ENCODE peak calls at places on chromosomes 13 and 19, in seven cellular contexts. Y is suprapubic skin, A is heart left ventricle, C is stomach, D is spleen, G is body of pancreas, X is sigmoid colon. M is an unnamed sample.

GRCh38 chr13:78786399-78786879 is 127.5 kb upstream of the OBI1 start:
- DNase-seq in Y (no peak), A (no peak), C (no peak), D (no peak), G (no peak), X (no peak), M (no peak)

GRCh38 chr19:1247747-1248453 is 483 bp upstream of the MIDN start:
- DNase-seq in Y (no peak), A (peak), C (peak), D (peak), G (peak), X (peak), M (no peak)

GRCh38 chr13:85896516-85897450 is 97.6 kb upstream of the SLITRK6 start:
- DNase-seq in Y (no peak), A (no peak), C (no peak), D (peak), G (no peak), X (no peak), M (no peak)

GRCh38 chr13:31824705-31825512 is 85.6 kb downstream of the RXFP2 start:
- DNase-seq in Y (no peak), A (no peak), C (no peak), D (no peak), G (no peak), X (no peak), M (peak)

GRCh38 chr19:35045667-35046300 is 4.3 kb downstream of the HPN start:
- DNase-seq in Y (no peak), A (peak), C (no peak), D (no peak), G (no peak), X (no peak), M (peak)

GRCh38 chr13:112067871-112068305 is 939 bp downstream of the SOX1 start:
- DNase-seq in Y (peak), A (no peak), C (no peak), D (peak), G (no peak), X (no peak), M (peak)

GRCh38 chr13:28658539-28658795 is 463 bp upstream of the POMP start:
- DNase-seq in Y (no peak), A (no peak), C (no peak), D (no peak), G (no peak), X (no peak), M (peak)

GRCh38 chr13:79866436-79866835 is 385.5 kb downstream of the NDFIP2 start:
- DNase-seq in Y (no peak), A (no peak), C (no peak), D (no peak), G (no peak), X (no peak), M (no peak)

GRCh38 chr19:2992958-2993357 is 15.6 kb downstream of the TLE6 start:
- DNase-seq in Y (no peak), A (no peak), C (no peak), D (no peak), G (no peak), X (no peak), M (no peak)

GRCh38 chr19:6744381-6745288 is 5.2 kb downstream of the TRIP10 start:
- DNase-seq in Y (peak), A (peak), C (peak), D (no peak), G (peak), X (peak), M (no peak)

GRCh38 chr19:33284756-33285155 is 17.6 kb downstream of the CEBPA start:
- DNase-seq in Y (no peak), A (no peak), C (no peak), D (no peak), G (no peak), X (no peak), M (no peak)

GRCh38 chr13:59413121-59413520 is 750.6 kb downstream of the DIAPH3 start:
- DNase-seq in Y (no peak), A (no peak), C (no peak), D (no peak), G (no peak), X (no peak), M (no peak)

GRCh38 chr19:1767464-1767933 is 14.2 kb downstream of the ONECUT3 start:
- DNase-seq in Y (no peak), A (no peak), C (peak), D (peak), G (peak), X (no peak), M (no peak)

GRCh38 chr19:48511321-48511731 is 309 bp downstream of the LMTK3 start:
- DNase-seq in Y (no peak), A (no peak), C (no peak), D (peak), G (no peak), X (no peak), M (no peak)

GRCh38 chr13:105670179-105671015 is 865.1 kb downstream of the EFNB2 start:
- DNase-seq in Y (no peak), A (no peak), C (no peak), D (no peak), G (no peak), X (no peak), M (no peak)

GRCh38 chr13:110246530-110246929 is 60.4 kb downstream of the COL4A1 start:
- DNase-seq in Y (no peak), A (no peak), C (no peak), D (no peak), G (no peak), X (no peak), M (no peak)

GRCh38 chr13:114063545-114064515 is 68.6 kb downstream of the RASA3 start:
- DNase-seq in Y (peak), A (peak), C (peak), D (peak), G (peak), X (peak), M (no peak)

GRCh38 chr19:5131866-5132561 is 163.1 kb downstream of the KDM4B start:
- DNase-seq in Y (no peak), A (no peak), C (no peak), D (peak), G (no peak), X (no peak), M (no peak)

GRCh38 chr19:20999731-21000352 is 20.6 kb upstream of the ZNF430 start:
- DNase-seq in Y (peak), A (peak), C (peak), D (peak), G (peak), X (peak), M (peak)

GRCh38 chr19:5801796-5802616 is 2.9 kb upstream of the NRTN start:
- DNase-seq in Y (no peak), A (no peak), C (no peak), D (no peak), G (no peak), X (peak), M (peak)

GRCh38 chr13:44380404-44381165 is 7.0 kb downstream of the SERP2 start:
- DNase-seq in Y (no peak), A (no peak), C (no peak), D (no peak), G (no peak), X (no peak), M (no peak)

GRCh38 chr13:33034897-33035296 is 18.7 kb downstream of the KL start:
- DNase-seq in Y (no peak), A (no peak), C (no peak), D (no peak), G (no peak), X (no peak), M (peak)

GRCh38 chr13:113904411-113904810 is 40.5 kb upstream of the GAS6 start:
- DNase-seq in Y (peak), A (no peak), C (peak), D (peak), G (peak), X (no peak), M (peak)

GRCh38 chr13:46844431-46844830 is 47.5 kb upstream of the ESD start:
- DNase-seq in Y (no peak), A (no peak), C (no peak), D (no peak), G (no peak), X (no peak), M (no peak)

GRCh38 chr19:55116232-55117062 is 990 bp downstream of the PPP1R12C start:
- DNase-seq in Y (no peak), A (peak), C (peak), D (peak), G (peak), X (peak), M (peak)
- TF ChIP-seq POLR2A in Y (no peak), A (no peak), C (no peak), D (no peak), G (no peak), X (peak), M (no peak)

DNA sequence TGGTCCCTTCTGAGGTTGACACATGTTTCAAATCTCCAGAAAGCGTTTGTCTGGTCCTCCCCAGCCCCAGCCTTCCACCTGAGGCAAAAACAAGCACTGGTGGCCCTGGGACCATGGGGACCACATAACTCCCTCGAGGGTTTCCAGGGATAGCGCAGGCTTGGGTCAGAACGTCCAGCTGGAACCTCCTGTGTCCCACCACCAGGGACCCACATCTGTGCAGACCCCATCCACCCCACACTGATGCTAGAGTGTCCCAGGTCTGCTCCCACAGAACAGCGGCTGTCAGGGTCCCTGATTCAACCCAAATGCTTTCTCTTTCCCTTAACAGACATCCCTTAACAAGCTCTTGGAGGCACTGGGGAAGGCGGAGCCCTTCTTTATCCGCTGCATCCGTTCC is 29.6 kb upstream of the USE1 start:
- DNase-seq in Y (no peak), A (no peak), C (no peak), D (no peak), G (no peak), X (no peak), M (no peak)
- TF ChIP-seq POLR2A in Y (no peak), A (no peak), C (no peak), D (no peak), G (no peak), X (no peak), M (no peak)

GRCh38 chr19:16111909-16112752 is 442 bp downstream of the RAB8A start:
- DNase-seq in Y (no peak), A (peak), C (no peak), D (no peak), G (no peak), X (peak), M (peak)
- TF ChIP-seq POLR2A in Y (no peak), A (peak), C (no peak), D (no peak), G (peak), X (peak), M (no peak)

GRCh38 chr19:4061178-4061682 is 5.5 kb downstream of the ZBTB7A start:
- DNase-seq in Y (peak), A (peak), C (peak), D (peak), G (peak), X (peak), M (no peak)
- TF ChIP-seq POLR2A in Y (no peak), A (no peak), C (no peak), D (no peak), G (no peak), X (no peak), M (no peak)

GRCh38 chr19:16076958-16077611 is 790 bp downstream of the TPM4 start:
- DNase-seq in Y (peak), A (peak), C (peak), D (peak), G (peak), X (peak), M (no peak)
- TF ChIP-seq POLR2A in Y (no peak), A (no peak), C (no peak), D (no peak), G (no peak), X (no peak), M (no peak)

DNA sequence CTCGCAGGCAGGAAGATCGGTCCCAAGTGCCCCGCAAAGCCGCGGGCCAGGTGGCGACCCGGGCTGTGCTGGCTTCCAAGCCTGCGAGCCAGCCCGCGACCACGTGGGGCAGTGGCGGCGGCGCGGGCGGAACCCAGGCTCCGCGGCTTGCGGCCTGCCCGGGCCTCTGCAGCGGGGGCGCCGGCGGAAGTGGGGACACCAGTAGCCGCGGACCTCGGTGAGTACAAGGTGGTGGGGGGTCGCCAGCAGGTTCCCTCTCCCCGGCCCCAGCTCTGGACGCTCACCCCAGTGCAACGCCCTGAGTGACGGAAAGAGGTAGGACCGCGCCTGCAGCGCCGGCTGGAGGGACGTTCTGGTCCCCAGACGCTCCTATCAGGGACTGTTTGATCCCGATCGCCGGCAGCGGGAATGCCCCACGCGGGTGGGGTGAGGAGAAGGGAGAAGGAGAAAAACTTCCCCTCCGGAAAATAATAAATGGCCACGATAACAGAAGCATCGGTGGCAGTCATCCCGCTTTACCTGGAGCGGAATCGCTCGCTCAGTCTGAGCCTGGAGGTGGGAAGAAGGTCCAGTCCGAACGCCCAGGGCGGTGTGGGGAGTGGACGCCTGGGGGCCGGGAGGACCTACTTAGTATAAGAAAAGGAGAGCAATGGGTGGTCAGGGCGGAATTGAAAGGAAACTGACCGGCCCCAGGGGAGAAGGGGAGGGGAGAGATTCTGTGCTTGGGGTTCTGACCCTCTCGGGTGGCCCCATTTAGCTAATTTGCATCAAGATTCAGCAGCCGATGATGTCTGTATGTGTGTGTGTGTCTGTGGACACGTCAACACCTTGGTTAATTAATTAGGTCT is at the start of gene GEMIN7:
- DNase-seq in Y (peak), A (peak), C (peak), D (peak), G (peak), X (peak), M (peak)
- TF ChIP-seq POLR2A in Y (peak), A (peak), C (no peak), D (no peak), G (no peak), X (no peak), M (peak)

GRCh38 chr19:37466277-37466797 is 907 bp downstream of the ZNF569 start:
- DNase-seq in Y (no peak), A (no peak), C (no peak), D (no peak), G (no peak), X (no peak), M (no peak)

GRCh38 chr19:37466798-37467607 is at the start of gene ZNF569:
- DNase-seq in Y (peak), A (peak), C (peak), D (peak), G (peak), X (peak), M (peak)

GRCh38 chr19:37470216-37470615 is 1.1 kb downstream of the ZNF570 start:
- DNase-seq in Y (no peak), A (no peak), C (no peak), D (no peak), G (no peak), X (no peak), M (peak)

GRCh38 chr19:37467608-37468090 is 405 bp upstream of the ZNF569 start:
- DNase-seq in Y (no peak), A (no peak), C (no peak), D (no peak), G (no peak), X (no peak), M (no peak)

DNA sequence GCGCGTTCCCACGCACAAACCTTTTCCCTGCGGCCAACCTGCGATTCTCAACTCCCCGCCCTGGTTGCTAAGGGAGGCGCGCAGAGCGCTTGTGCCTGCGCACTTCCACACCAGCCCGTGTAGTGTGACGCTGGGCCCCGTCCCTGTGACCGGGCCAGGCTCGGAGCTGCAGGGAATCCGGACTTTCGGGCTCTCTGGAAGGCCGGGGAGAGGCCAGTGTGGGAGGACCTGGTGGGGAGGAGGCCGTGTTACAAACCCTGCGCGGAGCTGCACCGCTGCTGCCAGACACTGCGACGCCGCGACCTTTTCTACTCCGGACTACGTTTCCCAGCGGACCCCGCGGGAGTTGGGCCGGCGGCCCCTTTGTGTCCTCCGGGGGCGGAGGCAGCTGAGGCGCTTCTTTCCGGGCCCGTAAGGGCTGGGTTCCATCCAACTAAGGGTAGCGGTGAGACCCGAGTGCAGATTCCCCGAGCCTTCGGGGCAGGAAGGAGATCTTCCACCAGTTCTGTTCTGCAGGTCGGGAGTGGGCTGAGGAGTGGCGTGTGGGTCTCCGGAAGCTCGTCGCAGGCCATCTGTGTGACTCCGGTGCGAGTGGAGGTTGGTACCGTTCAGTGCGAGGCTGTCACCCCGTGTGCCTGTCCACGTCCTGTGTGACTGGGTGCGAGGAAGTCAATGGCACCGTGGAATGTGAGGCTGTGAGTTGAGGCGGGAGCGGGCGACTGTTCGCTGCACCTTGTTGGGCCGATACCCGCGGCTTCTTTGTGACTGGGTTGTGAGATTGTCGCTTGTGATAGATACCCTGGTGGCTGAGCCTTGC is at the start of gene ZNF570:
- DNase-seq in Y (peak), A (peak), C (peak), D (peak), G (peak), X (peak), M (peak)
- TF ChIP-seq POLR2A in Y (peak), A (peak), C (no peak), D (no peak), G (peak), X (peak), M (peak)

GRCh38 chr13:67230243-67230773 is at the start of gene PCDH9:
- DNase-seq in Y (peak), A (peak), C (peak), D (peak), G (peak), X (peak), M (peak)
- TF ChIP-seq POLR2A in Y (peak), A (peak), C (no peak), D (no peak), G (peak), X (peak), M (peak)

GRCh38 chr19:45251452-45252354 is 632 bp downstream of the MARK4 start:
- DNase-seq in Y (no peak), A (peak), C (no peak), D (peak), G (peak), X (no peak), M (no peak)

GRCh38 chr19:45249261-45250033 is 1.6 kb upstream of the MARK4 start:
- DNase-seq in Y (no peak), A (no peak), C (no peak), D (no peak), G (no peak), X (no peak), M (no peak)

GRCh38 chr19:45250216-45250831 is 747 bp upstream of the MARK4 start:
- DNase-seq in Y (no peak), A (no peak), C (no peak), D (peak), G (no peak), X (no peak), M (no peak)

GRCh38 chr19:45253396-45254027 is 2.4 kb downstream of the MARK4 start:
- DNase-seq in Y (no peak), A (no peak), C (no peak), D (no peak), G (no peak), X (no peak), M (no peak)

DNA sequence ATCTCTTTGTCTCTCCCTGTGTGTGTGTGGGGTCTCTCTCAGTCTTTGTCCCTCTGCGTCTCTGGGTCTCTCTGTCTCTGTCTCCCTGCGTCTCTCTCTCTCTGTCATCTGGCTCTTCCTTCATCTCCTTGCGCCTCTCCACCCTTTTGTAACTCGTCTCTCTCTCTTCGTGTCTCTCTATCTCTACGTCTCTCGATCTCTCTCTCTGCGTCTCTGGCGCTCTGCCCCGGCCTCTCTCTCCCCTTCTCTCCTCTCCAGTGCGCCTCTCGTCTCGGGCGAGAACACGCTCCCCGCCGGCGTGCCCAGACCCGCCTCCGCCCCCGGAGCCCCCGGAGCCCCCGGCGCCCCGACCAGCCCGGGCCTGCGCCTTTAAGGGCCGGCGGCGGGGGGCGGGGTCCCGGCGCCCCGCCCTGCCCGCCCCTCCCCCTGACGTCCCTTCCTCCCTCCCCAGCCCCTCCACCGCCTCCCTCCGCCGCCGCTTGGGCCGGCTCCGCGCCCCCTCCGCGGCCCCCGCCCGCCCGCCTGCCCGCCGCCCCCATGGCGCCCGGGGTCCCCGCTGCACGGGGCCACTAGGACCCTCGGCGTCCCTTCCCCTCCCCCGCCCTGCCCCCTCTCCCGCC is at the start of gene MARK4:
- DNase-seq in Y (no peak), A (peak), C (peak), D (peak), G (peak), X (peak), M (peak)
- TF ChIP-seq POLR2A in Y (no peak), A (peak), C (no peak), D (no peak), G (no peak), X (no peak), M (no peak)